ENCODE peak calls at places on chromosomes 11 and 22, in four cellular contexts. J, P, Z and A are unnamed samples.

GRCh38 chr11:79263001-79263400 is 177.8 kb downstream of the TENM4 start:
- DNase-seq in J (peak; percentile 43), P (no peak), Z (no peak), A (no peak)

GRCh38 chr22:41934284-41935014 is 7.8 kb upstream of the TNFRSF13C start:
- DNase-seq in J (no peak), P (no peak), Z (no peak), A (no peak)

GRCh38 chr11:83172551-83172950 is 15.6 kb downstream of the PCF11 start:
- DNase-seq in J (no peak), P (no peak), Z (no peak), A (no peak)

GRCh38 chr22:28896611-28897010 is 13.2 kb downstream of the ZNRF3 start:
- DNase-seq in J (no peak), P (no peak), Z (no peak), A (no peak)

GRCh38 chr11:60844045-60844869 is 2.3 kb downstream of the CCDC86 start:
- DNase-seq in J (no peak), P (no peak), Z (no peak), A (no peak)

GRCh38 chr22:32546935-32547334 is 72.3 kb downstream of the FBXO7 start:
- DNase-seq in J (no peak), P (no peak), Z (no peak), A (no peak)

GRCh38 chr11:95576149-95576851 is 213.3 kb downstream of the FAM76B start:
- DNase-seq in J (no peak), P (no peak), Z (no peak), A (no peak)

GRCh38 chr11:120375076-120375475 is 38.9 kb downstream of the ARHGEF12 start:
- DNase-seq in J (no peak), P (peak; percentile 60), Z (no peak), A (no peak)

GRCh38 chr11:31419138-31419537 is 49.5 kb downstream of the DNAJC24 start:
- DNase-seq in J (no peak), P (no peak), Z (no peak), A (no peak)

GRCh38 chr11:55658608-55659007 is 3.4 kb upstream of the OR4C6 start:
- DNase-seq in J (no peak), P (no peak), Z (no peak), A (no peak)

GRCh38 chr11:112958670-112959069 is 2.5 kb upstream of the NCAM1 start:
- DNase-seq in J (peak; percentile 52), P (no peak), Z (peak; percentile 4), A (no peak)

GRCh38 chr11:10699072-10699471 is 5.5 kb upstream of the IRAG1 start:
- DNase-seq in J (no peak), P (no peak), Z (no peak), A (no peak)

GRCh38 chr11:133402551-133402950 is 129.8 kb downstream of the OPCML start:
- DNase-seq in J (no peak), P (no peak), Z (no peak), A (no peak)

GRCh38 chr22:29003975-29004646 is 57.5 kb downstream of the C22orf31 start:
- DNase-seq in J (no peak), P (no peak), Z (no peak), A (no peak)

GRCh38 chr22:20965104-20965887 is 1.8 kb upstream of the AIFM3 start:
- DNase-seq in J (no peak), P (no peak), Z (no peak), A (no peak)

GRCh38 chr11:131661137-131661536 is 290.7 kb downstream of the NTM start:
- DNase-seq in J (peak; percentile 1), P (no peak), Z (no peak), A (no peak)

GRCh38 chr11:45647786-45648185 is 17.6 kb downstream of the CHST1 start:
- DNase-seq in J (no peak), P (no peak), Z (no peak), A (no peak)

GRCh38 chr11:76793391-76793811 is 10.2 kb downstream of the TSKU start:
- DNase-seq in J (no peak), P (no peak), Z (peak; percentile 7), A (no peak)

GRCh38 chr11:3021125-3021524 is 29.0 kb upstream of the NAP1L4 start:
- DNase-seq in J (peak; percentile 38), P (no peak), Z (peak; percentile 60), A (no peak)

GRCh38 chr11:79094601-79095000 is 346.2 kb downstream of the TENM4 start:
- DNase-seq in J (no peak), P (no peak), Z (no peak), A (no peak)

GRCh38 chr11:68831124-68831523 is 10.6 kb downstream of the CPT1A start:
- DNase-seq in J (no peak), P (no peak), Z (no peak), A (no peak)

DNA sequence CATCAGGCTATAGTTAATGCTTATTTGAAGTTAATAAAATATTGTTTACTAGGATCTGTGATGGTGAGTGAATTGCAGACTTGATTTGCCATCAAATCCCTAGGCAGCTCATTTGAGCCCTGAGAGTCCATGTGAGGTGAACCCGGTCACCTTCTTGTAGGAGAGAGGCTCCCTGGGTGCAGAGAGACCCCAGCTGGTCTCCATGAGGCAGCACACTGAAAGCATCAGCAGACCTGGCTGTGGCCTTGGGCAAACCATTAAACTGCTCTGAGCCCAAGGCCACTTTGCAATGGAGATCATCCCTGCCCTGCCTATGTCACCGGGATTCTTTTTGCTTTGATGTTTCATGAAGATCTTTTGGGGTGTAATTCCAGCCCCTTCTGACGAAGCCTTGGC is 125.2 kb downstream of the MICAL2 start:
- DNase-seq in J (peak; percentile 40), P (no peak), Z (no peak), A (no peak)
- TF ChIP-seq CTCF in J (no peak), P (peak; percentile 23), Z (no peak), A (no peak)

GRCh38 chr11:101759771-101760450 is 154.9 kb upstream of the CEP126 start:
- DNase-seq in J (peak; percentile 7), P (no peak), Z (peak; percentile 7), A (no peak)
- TF ChIP-seq CTCF in J (peak; percentile 23), P (peak; percentile 38), Z (peak; percentile 12), A (no peak)

GRCh38 chr11:48384670-48385069 is 18.4 kb upstream of the OR4C5 start:
- DNase-seq in J (no peak), P (no peak), Z (no peak), A (no peak)
- TF ChIP-seq CTCF in J (no peak), P (peak; percentile 9), Z (no peak), A (no peak)

GRCh38 chr22:31148516-31148915 is 8.2 kb upstream of the PLA2G3 start:
- DNase-seq in J (peak; percentile 75), P (no peak), Z (no peak), A (no peak)

GRCh38 chr22:31153357-31153756 is 6.6 kb upstream of the RNF185 start:
- DNase-seq in J (no peak), P (no peak), Z (no peak), A (no peak)

GRCh38 chr22:31151872-31152271 is 8.1 kb upstream of the RNF185 start:
- DNase-seq in J (no peak), P (no peak), Z (no peak), A (no peak)

GRCh38 chr22:31148953-31149627 is 8.8 kb upstream of the PLA2G3 start:
- DNase-seq in J (peak; percentile 90), P (peak; percentile 79), Z (peak; percentile 75), A (no peak)

GRCh38 chr22:31150615-31151014 is 9.4 kb upstream of the RNF185 start:
- DNase-seq in J (no peak), P (no peak), Z (no peak), A (no peak)
- TF ChIP-seq CTCF in J (peak; percentile 47), P (peak; percentile 72), Z (peak; percentile 6), A (no peak)

GRCh38 chr22:37747715-37748100 is 50.9 kb downstream of the TRIOBP start:
- DNase-seq in J (no peak), P (no peak), Z (no peak), A (no peak)

GRCh38 chr22:37745548-37746365 is 48.9 kb downstream of the TRIOBP start:
- DNase-seq in J (peak; percentile 85), P (peak; percentile 71), Z (peak; percentile 60), A (peak; percentile 63)

GRCh38 chr22:37747090-37747714 is 50.4 kb downstream of the TRIOBP start:
- DNase-seq in J (peak; percentile 44), P (peak; percentile 15), Z (no peak), A (no peak)

GRCh38 chr22:37744589-37744988 is 47.7 kb downstream of the TRIOBP start:
- DNase-seq in J (no peak), P (no peak), Z (no peak), A (no peak)

GRCh38 chr22:37746366-37747089 is 49.7 kb downstream of the TRIOBP start:
- DNase-seq in J (no peak), P (no peak), Z (no peak), A (no peak)
- TF ChIP-seq CTCF in J (no peak), P (no peak), Z (no peak), A (no peak)

GRCh38 chr11:65159005-65159404 is 11.0 kb upstream of the SPDYC start:
- DNase-seq in J (no peak), P (no peak), Z (no peak), A (no peak)
- TF ChIP-seq CTCF in J (no peak), P (no peak), Z (no peak), A (no peak)

GRCh38 chr11:64007160-64007628 is 21.0 kb downstream of the OTUB1 start:
- DNase-seq in J (peak; percentile 10), P (no peak), Z (peak; percentile 61), A (no peak)

GRCh38 chr11:64006468-64006867 is 20.2 kb downstream of the OTUB1 start:
- DNase-seq in J (no peak), P (no peak), Z (no peak), A (no peak)

GRCh38 chr11:64009234-64009633 is 23.0 kb downstream of the OTUB1 start:
- DNase-seq in J (no peak), P (no peak), Z (no peak), A (no peak)

GRCh38 chr11:64008283-64008931 is 22.2 kb downstream of the OTUB1 start:
- DNase-seq in J (no peak), P (no peak), Z (no peak), A (no peak)

GRCh38 chr11:64007629-64008282 is 21.5 kb downstream of the OTUB1 start:
- DNase-seq in J (peak; percentile 30), P (no peak), Z (peak; percentile 86), A (no peak)
- TF ChIP-seq CTCF in J (peak; percentile 11), P (peak; percentile 43), Z (no peak), A (peak; percentile 46)